ENCODE peak calls at places on chromosome 10, in seven cellular contexts. One of them, this sample, is unnamed.

GRCh38 chr10:77162697-77163096 is 474.9 kb downstream of the KCNMA1 start:
- DNase-seq in AG04450: no peak
- DNase-seq in GM10248: no peak
- DNase-seq in fibroblast of mammary gland: peak
- DNase-seq in hepatocyte: no peak
- DNase-seq in stomach: no peak
- DNase-seq in RWPE1: peak
- DNase-seq in this sample: no peak

GRCh38 chr10:3568392-3568791 is 216.6 kb downstream of the KLF6 start:
- DNase-seq in AG04450: no peak
- DNase-seq in GM10248: no peak
- DNase-seq in fibroblast of mammary gland: no peak
- DNase-seq in hepatocyte: no peak
- DNase-seq in stomach: no peak
- DNase-seq in RWPE1: no peak
- DNase-seq in this sample: no peak

GRCh38 chr10:23070819-23071218 is 24.6 kb upstream of the MSRB2 start:
- DNase-seq in AG04450: no peak
- DNase-seq in GM10248: no peak
- DNase-seq in fibroblast of mammary gland: no peak
- DNase-seq in hepatocyte: no peak
- DNase-seq in stomach: no peak
- DNase-seq in RWPE1: no peak
- DNase-seq in this sample: no peak

GRCh38 chr10:73858013-73858708 is 16.2 kb downstream of the CAMK2G start:
- DNase-seq in AG04450: no peak
- DNase-seq in GM10248: no peak
- DNase-seq in fibroblast of mammary gland: no peak
- DNase-seq in hepatocyte: no peak
- DNase-seq in stomach: no peak
- DNase-seq in RWPE1: no peak
- DNase-seq in this sample: no peak

GRCh38 chr10:72567421-72567820 is 58.5 kb downstream of the MICU1 start:
- DNase-seq in AG04450: no peak
- DNase-seq in GM10248: no peak
- DNase-seq in fibroblast of mammary gland: peak
- DNase-seq in hepatocyte: no peak
- DNase-seq in stomach: no peak
- DNase-seq in RWPE1: peak
- DNase-seq in this sample: no peak

GRCh38 chr10:106043833-106044232 is 1120.7 kb downstream of the SORCS1 start:
- DNase-seq in AG04450: no peak
- DNase-seq in GM10248: no peak
- DNase-seq in fibroblast of mammary gland: peak
- DNase-seq in hepatocyte: peak
- DNase-seq in stomach: no peak
- DNase-seq in RWPE1: no peak
- DNase-seq in this sample: no peak

GRCh38 chr10:122279725-122280141 is 8.6 kb downstream of the BTBD16 start:
- DNase-seq in AG04450: no peak
- DNase-seq in GM10248: peak
- DNase-seq in fibroblast of mammary gland: peak
- DNase-seq in hepatocyte: peak
- DNase-seq in stomach: peak
- DNase-seq in RWPE1: peak
- DNase-seq in this sample: no peak

GRCh38 chr10:47340613-47341170 is 7.5 kb upstream of the RBP3 start:
- DNase-seq in AG04450: peak
- DNase-seq in GM10248: peak
- DNase-seq in fibroblast of mammary gland: peak
- DNase-seq in hepatocyte: peak
- DNase-seq in stomach: peak
- DNase-seq in RWPE1: peak
- DNase-seq in this sample: peak

GRCh38 chr10:688621-689426 is 644 bp downstream of the DIP2C start:
- DNase-seq in AG04450: no peak
- DNase-seq in GM10248: no peak
- DNase-seq in fibroblast of mammary gland: peak
- DNase-seq in hepatocyte: peak
- DNase-seq in stomach: peak
- DNase-seq in RWPE1: no peak
- DNase-seq in this sample: no peak

GRCh38 chr10:122875843-122876492 is 3.4 kb downstream of the FAM24B start:
- DNase-seq in AG04450: no peak
- DNase-seq in GM10248: no peak
- DNase-seq in fibroblast of mammary gland: no peak
- DNase-seq in hepatocyte: no peak
- DNase-seq in stomach: no peak
- DNase-seq in RWPE1: no peak
- DNase-seq in this sample: no peak

GRCh38 chr10:71608863-71609768 is 110.5 kb downstream of the C10orf105 start:
- DNase-seq in AG04450: no peak
- DNase-seq in GM10248: peak
- DNase-seq in fibroblast of mammary gland: peak
- DNase-seq in hepatocyte: peak
- DNase-seq in stomach: peak
- DNase-seq in RWPE1: peak
- DNase-seq in this sample: peak

GRCh38 chr10:12655940-12656339 is 306.6 kb downstream of the CAMK1D start:
- DNase-seq in AG04450: no peak
- DNase-seq in GM10248: no peak
- DNase-seq in fibroblast of mammary gland: no peak
- DNase-seq in hepatocyte: no peak
- DNase-seq in stomach: no peak
- DNase-seq in RWPE1: no peak
- DNase-seq in this sample: no peak

GRCh38 chr10:84224411-84225028 is 824 bp downstream of the LRIT2 start:
- DNase-seq in AG04450: no peak
- DNase-seq in GM10248: no peak
- DNase-seq in fibroblast of mammary gland: no peak
- DNase-seq in hepatocyte: peak
- DNase-seq in stomach: no peak
- DNase-seq in RWPE1: no peak
- DNase-seq in this sample: no peak

GRCh38 chr10:126646101-126646500 is 24.4 kb downstream of the C10orf90 start:
- DNase-seq in AG04450: no peak
- DNase-seq in GM10248: no peak
- DNase-seq in fibroblast of mammary gland: peak
- DNase-seq in hepatocyte: no peak
- DNase-seq in stomach: no peak
- DNase-seq in RWPE1: peak
- DNase-seq in this sample: no peak

GRCh38 chr10:110357252-110357780 is 52.6 kb upstream of the SMNDC1 start:
- DNase-seq in AG04450: peak
- DNase-seq in GM10248: peak
- DNase-seq in fibroblast of mammary gland: peak
- DNase-seq in hepatocyte: peak
- DNase-seq in stomach: no peak
- DNase-seq in RWPE1: peak
- DNase-seq in this sample: peak

GRCh38 chr10:124636271-124636993 is 107.7 kb downstream of the FAM53B start:
- DNase-seq in AG04450: no peak
- DNase-seq in GM10248: no peak
- DNase-seq in fibroblast of mammary gland: no peak
- DNase-seq in hepatocyte: no peak
- DNase-seq in stomach: no peak
- DNase-seq in RWPE1: no peak
- DNase-seq in this sample: peak
- TF ChIP-seq CTCF in AG04450: no peak
- TF ChIP-seq CTCF in GM10248: peak
- TF ChIP-seq CTCF in fibroblast of mammary gland: no peak
- TF ChIP-seq CTCF in hepatocyte: no peak
- TF ChIP-seq CTCF in stomach: no peak
- TF ChIP-seq CTCF in RWPE1: no peak
- TF ChIP-seq CTCF in this sample: peak

GRCh38 chr10:43362191-43362839 is 9.1 kb upstream of the FXYD4 start:
- DNase-seq in AG04450: peak
- DNase-seq in GM10248: peak
- DNase-seq in fibroblast of mammary gland: peak
- DNase-seq in hepatocyte: peak
- DNase-seq in stomach: peak
- DNase-seq in RWPE1: peak
- DNase-seq in this sample: peak
- TF ChIP-seq CTCF in AG04450: peak
- TF ChIP-seq CTCF in GM10248: peak
- TF ChIP-seq CTCF in fibroblast of mammary gland: peak
- TF ChIP-seq CTCF in hepatocyte: peak
- TF ChIP-seq CTCF in stomach: peak
- TF ChIP-seq CTCF in RWPE1: peak
- TF ChIP-seq CTCF in this sample: peak

GRCh38 chr10:132453470-132453861 is 56.5 kb downstream of the PWWP2B start:
- DNase-seq in AG04450: no peak
- DNase-seq in GM10248: no peak
- DNase-seq in fibroblast of mammary gland: no peak
- DNase-seq in hepatocyte: no peak
- DNase-seq in stomach: no peak
- DNase-seq in RWPE1: no peak
- DNase-seq in this sample: no peak

GRCh38 chr10:132450825-132451505 is 54.0 kb downstream of the PWWP2B start:
- DNase-seq in AG04450: no peak
- DNase-seq in GM10248: no peak
- DNase-seq in fibroblast of mammary gland: no peak
- DNase-seq in hepatocyte: no peak
- DNase-seq in stomach: no peak
- DNase-seq in RWPE1: no peak
- DNase-seq in this sample: no peak

GRCh38 chr10:132451506-132452215 is 54.7 kb downstream of the PWWP2B start:
- DNase-seq in AG04450: no peak
- DNase-seq in GM10248: no peak
- DNase-seq in fibroblast of mammary gland: no peak
- DNase-seq in hepatocyte: no peak
- DNase-seq in stomach: peak
- DNase-seq in RWPE1: no peak
- DNase-seq in this sample: no peak

GRCh38 chr10:132452651-132453469 is 55.9 kb downstream of the PWWP2B start:
- DNase-seq in AG04450: peak
- DNase-seq in GM10248: peak
- DNase-seq in fibroblast of mammary gland: peak
- DNase-seq in hepatocyte: peak
- DNase-seq in stomach: peak
- DNase-seq in RWPE1: peak
- DNase-seq in this sample: peak

GRCh38 chr10:132452216-132452650 is 55.2 kb downstream of the PWWP2B start:
- DNase-seq in AG04450: no peak
- DNase-seq in GM10248: no peak
- DNase-seq in fibroblast of mammary gland: no peak
- DNase-seq in hepatocyte: no peak
- DNase-seq in stomach: no peak
- DNase-seq in RWPE1: no peak
- DNase-seq in this sample: no peak
- TF ChIP-seq CTCF in AG04450: no peak
- TF ChIP-seq CTCF in GM10248: no peak
- TF ChIP-seq CTCF in fibroblast of mammary gland: no peak
- TF ChIP-seq CTCF in hepatocyte: peak
- TF ChIP-seq CTCF in stomach: no peak
- TF ChIP-seq CTCF in RWPE1: no peak
- TF ChIP-seq CTCF in this sample: no peak

GRCh38 chr10:69973678-69974077 is 79.0 kb upstream of the MACROH2A2 start:
- DNase-seq in AG04450: no peak
- DNase-seq in GM10248: no peak
- DNase-seq in fibroblast of mammary gland: no peak
- DNase-seq in hepatocyte: no peak
- DNase-seq in stomach: no peak
- DNase-seq in RWPE1: no peak
- DNase-seq in this sample: no peak
- TF ChIP-seq CTCF in AG04450: no peak
- TF ChIP-seq CTCF in GM10248: no peak
- TF ChIP-seq CTCF in fibroblast of mammary gland: no peak
- TF ChIP-seq CTCF in hepatocyte: no peak
- TF ChIP-seq CTCF in stomach: no peak
- TF ChIP-seq CTCF in RWPE1: no peak
- TF ChIP-seq CTCF in this sample: no peak

GRCh38 chr10:30778769-30779168 is 149.2 kb upstream of the LYZL2 start:
- DNase-seq in AG04450: no peak
- DNase-seq in GM10248: no peak
- DNase-seq in fibroblast of mammary gland: no peak
- DNase-seq in hepatocyte: no peak
- DNase-seq in stomach: no peak
- DNase-seq in RWPE1: no peak
- DNase-seq in this sample: no peak
- TF ChIP-seq CTCF in AG04450: no peak
- TF ChIP-seq CTCF in GM10248: no peak
- TF ChIP-seq CTCF in fibroblast of mammary gland: no peak
- TF ChIP-seq CTCF in hepatocyte: no peak
- TF ChIP-seq CTCF in stomach: no peak
- TF ChIP-seq CTCF in RWPE1: no peak
- TF ChIP-seq CTCF in this sample: no peak

DNA sequence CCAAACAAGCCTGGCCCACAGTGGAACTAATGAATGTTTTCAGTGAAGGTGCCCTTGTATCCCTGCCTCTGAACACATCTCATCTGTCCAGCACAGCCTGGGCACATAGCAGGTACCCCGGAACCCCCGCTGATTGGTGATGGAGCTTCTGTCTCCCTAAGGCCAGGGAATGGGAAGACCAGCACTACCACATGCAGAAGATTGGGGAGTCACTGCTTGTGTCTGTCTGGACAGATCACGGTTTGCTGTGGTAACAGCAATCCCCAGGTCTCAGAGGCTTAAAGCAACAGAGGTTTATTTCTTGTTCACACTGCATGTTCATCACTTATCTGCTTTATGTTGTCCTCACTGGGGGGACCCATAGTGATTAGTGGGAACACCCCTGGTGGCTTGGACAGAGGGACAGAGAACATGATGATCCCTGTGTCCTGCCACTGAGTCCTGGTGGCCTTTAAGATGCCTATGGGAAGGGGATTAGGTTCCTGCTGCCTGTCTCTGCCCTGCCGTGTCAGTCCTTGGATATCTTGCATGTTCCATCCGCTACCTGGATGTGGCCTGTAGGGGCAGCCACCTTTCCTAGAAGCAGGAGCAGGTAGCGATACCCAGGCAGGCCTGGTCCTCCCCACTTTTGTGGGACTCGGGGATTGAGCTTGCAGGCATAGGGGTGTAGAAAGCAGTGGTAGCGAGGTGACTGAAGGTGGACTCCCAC is 3.6 kb downstream of the TSPAN14 start:
- DNase-seq in AG04450: no peak
- DNase-seq in GM10248: no peak
- DNase-seq in fibroblast of mammary gland: no peak
- DNase-seq in hepatocyte: no peak
- DNase-seq in stomach: no peak
- DNase-seq in RWPE1: no peak
- DNase-seq in this sample: no peak
- TF ChIP-seq CTCF in AG04450: peak
- TF ChIP-seq CTCF in GM10248: no peak
- TF ChIP-seq CTCF in fibroblast of mammary gland: no peak
- TF ChIP-seq CTCF in hepatocyte: no peak
- TF ChIP-seq CTCF in stomach: no peak
- TF ChIP-seq CTCF in RWPE1: no peak
- TF ChIP-seq CTCF in this sample: no peak

GRCh38 chr10:48737866-48738265 is 53.2 kb downstream of the WDFY4 start:
- DNase-seq in AG04450: no peak
- DNase-seq in GM10248: no peak
- DNase-seq in fibroblast of mammary gland: no peak
- DNase-seq in hepatocyte: no peak
- DNase-seq in stomach: no peak
- DNase-seq in RWPE1: no peak
- DNase-seq in this sample: no peak
- TF ChIP-seq CTCF in AG04450: no peak
- TF ChIP-seq CTCF in GM10248: no peak
- TF ChIP-seq CTCF in fibroblast of mammary gland: no peak
- TF ChIP-seq CTCF in hepatocyte: no peak
- TF ChIP-seq CTCF in stomach: no peak
- TF ChIP-seq CTCF in RWPE1: no peak
- TF ChIP-seq CTCF in this sample: no peak